ENCODE peak calls at places on chromosomes 7 and 10, in nine cellular contexts. B is mucosa of descending colon; Y is HepG2; W is CD4-positive, CD25-positive, alpha-beta regulatory T cell; P is activated CD8-positive, alpha-beta memory T cell treated with anti-CD3 and anti-CD28 coated beads, Interleukin-2, amount 10 ng/mL, durations not matched to agents 7 days and 5 days; U is upper lobe of left lung; X is esophagus mucosa; G is pancreas; O is Right ventricle myocardium inferior. S is an unnamed sample.
A peak's percentile ranks its signal among the peaks of the same experiment; 100 is the strongest.

GRCh38 chr7:121020652-121021051 is 32.1 kb downstream of the CPED1 start:
- ATAC-seq in W (no peak), P (no peak), O (no peak), U (no peak), G (no peak), B (no peak), Y (no peak), X (peak; percentile 29), S (peak; percentile 49)

GRCh38 chr7:44750921-44751571 is 2.4 kb downstream of the ZMIZ2 start:
- ATAC-seq in P (no peak), B (no peak), Y (peak; percentile 7), U (no peak), W (peak; percentile 13), G (no peak), X (no peak), O (no peak), S (no peak)

GRCh38 chr10:31929986-31930675 is 1.5 kb upstream of the ARHGAP12 start:
- ATAC-seq in W (no peak), O (no peak), G (no peak), B (no peak), U (no peak), P (peak; percentile 41), X (no peak), Y (no peak), S (no peak)

GRCh38 chr7:135761751-135762488 is 13.3 kb upstream of the FAM180A start:
- ATAC-seq in Y (peak; percentile 51), W (no peak), O (no peak), X (peak; percentile 72), B (no peak), U (no peak), G (no peak), P (no peak), S (peak; percentile 62)

GRCh38 chr7:105857009-105857952 is 19.1 kb downstream of the ATXN7L1 start:
- ATAC-seq in O (no peak), Y (peak; percentile 93), B (peak; percentile 36), X (no peak), U (no peak), W (no peak), G (no peak), P (peak; percentile 20), S (no peak)

GRCh38 chr10:4250497-4250887 is 465.5 kb upstream of the KLF6 start:
- ATAC-seq in W (no peak), P (no peak), Y (no peak), X (no peak), G (no peak), B (no peak), O (no peak), U (no peak), S (no peak)

GRCh38 chr10:113068178-113068890 is 118.3 kb downstream of the TCF7L2 start:
- ATAC-seq in U (no peak), Y (no peak), W (no peak), B (no peak), O (peak; percentile 51), G (no peak), X (no peak), P (no peak), S (no peak)

GRCh38 chr7:73376671-73377412 is 48.9 kb downstream of the FKBP6 start:
- ATAC-seq in U (peak; percentile 43), P (no peak), W (no peak), B (no peak), X (no peak), Y (peak; percentile 25), G (no peak), O (no peak), S (no peak)

GRCh38 chr7:115851291-115851690 is 179.3 kb downstream of the TFEC start:
- ATAC-seq in P (no peak), X (no peak), W (no peak), O (no peak), B (no peak), G (no peak), U (no peak), Y (no peak), S (peak; percentile 41)

GRCh38 chr7:13933536-13933935 is 55.9 kb downstream of the ETV1 start:
- ATAC-seq in B (no peak), X (no peak), P (no peak), U (no peak), W (no peak), Y (no peak), O (no peak), G (no peak), S (no peak)

GRCh38 chr10:79295593-79295992 is 51.7 kb upstream of the PPIF start:
- ATAC-seq in B (no peak), O (no peak), G (no peak), U (no peak), X (no peak), W (no peak), P (no peak), Y (no peak), S (no peak)

GRCh38 chr10:34213193-34213804 is 601.8 kb downstream of the PARD3 start:
- ATAC-seq in P (no peak), G (no peak), O (no peak), Y (peak; percentile 96), X (no peak), W (no peak), U (no peak), B (peak; percentile 98), S (no peak)

GRCh38 chr10:10910634-10911033 is 107.0 kb upstream of the CELF2 start:
- ATAC-seq in B (no peak), X (no peak), P (no peak), G (no peak), W (no peak), U (no peak), O (peak; percentile 9), Y (no peak), S (no peak)

GRCh38 chr10:178208-178607 is 43.0 kb downstream of the ZMYND11 start:
- ATAC-seq in W (no peak), X (no peak), Y (no peak), P (no peak), O (no peak), G (no peak), U (no peak), B (peak; percentile 45), S (peak; percentile 73)

GRCh38 chr7:70700055-70700934 is 431.6 kb upstream of the GALNT17 start:
- ATAC-seq in P (no peak), W (no peak), U (no peak), X (no peak), B (no peak), O (no peak), G (no peak), Y (no peak), S (no peak)

GRCh38 chr7:70595741-70596574 is 536.0 kb upstream of the GALNT17 start:
- ATAC-seq in W (no peak), U (no peak), B (peak; percentile 64), X (peak; percentile 29), O (no peak), G (peak; percentile 28), Y (peak; percentile 38), P (peak; percentile 64), S (peak; percentile 88)

GRCh38 chr10:128124813-128125403 is 1.3 kb downstream of the MKI67 start:
- ATAC-seq in O (no peak), Y (peak; percentile 4), W (no peak), B (peak; percentile 7), X (no peak), U (no peak), P (no peak), G (no peak), S (peak; percentile 11)

GRCh38 chr7:30646154-30646553 is 36.1 kb downstream of the CRHR2 start:
- ATAC-seq in U (no peak), B (no peak), W (no peak), O (no peak), X (peak; percentile 22), G (no peak), Y (peak; percentile 13), P (no peak), S (no peak)

GRCh38 chr7:138468244-138469123 is 8.4 kb downstream of the TRIM24 start:
- ATAC-seq in P (no peak), B (no peak), O (peak; percentile 89), W (no peak), U (no peak), Y (no peak), X (no peak), G (peak; percentile 99), S (no peak)

GRCh38 chr7:45930967-45931366 is 9.9 kb upstream of the IGFBP3 start:
- ATAC-seq in O (no peak), U (no peak), Y (no peak), X (no peak), P (no peak), B (no peak), W (no peak), G (no peak), S (no peak)

GRCh38 chr7:19677201-19677600 is 31.6 kb downstream of the POLR1F start:
- ATAC-seq in X (no peak), P (peak; percentile 36), O (no peak), G (no peak), Y (no peak), U (no peak), W (no peak), B (no peak), S (no peak)

GRCh38 chr10:80132299-80133139 is at the start of gene PLAC9:
- ATAC-seq in X (peak; percentile 57), O (peak; percentile 38), U (peak; percentile 60), Y (peak; percentile 88), W (no peak), G (peak; percentile 55), B (peak; percentile 58), P (peak; percentile 20), S (peak; percentile 92)

GRCh38 chr7:133196872-133197612 is 55.8 kb upstream of the EXOC4 start:
- ATAC-seq in X (no peak), P (no peak), U (no peak), Y (no peak), G (no peak), B (no peak), O (no peak), W (no peak), S (no peak)

GRCh38 chr10:92005978-92006377 is 82.4 kb downstream of the BTAF1 start:
- ATAC-seq in U (no peak), W (no peak), B (no peak), P (no peak), O (no peak), X (no peak), G (no peak), Y (no peak), S (no peak)

GRCh38 chr10:79286318-79286951 is 60.8 kb upstream of the PPIF start:
- ATAC-seq in G (no peak), P (peak; percentile 89), O (peak; percentile 45), U (peak; percentile 79), B (peak; percentile 77), W (peak; percentile 91), Y (no peak), X (peak; percentile 76), S (peak; percentile 9)

GRCh38 chr10:71533936-71534335 is 137.2 kb downstream of the CDH23 start:
- ATAC-seq in W (no peak), U (no peak), G (no peak), X (no peak), B (no peak), O (no peak), P (no peak), Y (no peak), S (no peak)

GRCh38 chr10:89861584-89862287 is 160.3 kb downstream of the KIF20B start:
- ATAC-seq in B (peak; percentile 68), Y (no peak), G (no peak), O (no peak), X (peak; percentile 95), U (no peak), W (peak; percentile 19), P (peak; percentile 75), S (peak; percentile 52)

GRCh38 chr7:16667355-16667754 is 21.4 kb downstream of the BZW2 start:
- ATAC-seq in Y (no peak), P (no peak), W (no peak), U (no peak), X (peak; percentile 51), O (no peak), G (no peak), B (no peak), S (peak; percentile 6)

GRCh38 chr7:46173526-46174191 is 252.6 kb upstream of the IGFBP3 start:
- ATAC-seq in W (no peak), X (no peak), B (no peak), G (peak; percentile 65), Y (no peak), O (peak; percentile 91), P (no peak), U (peak; percentile 20), S (peak; percentile 27)

GRCh38 chr7:116182023-116182422 is 28.3 kb upstream of the TES start:
- ATAC-seq in Y (no peak), O (no peak), B (no peak), G (no peak), X (no peak), P (no peak), W (no peak), U (no peak), S (no peak)

GRCh38 chr10:8182841-8183240 is 128.4 kb downstream of the GATA3 start:
- ATAC-seq in G (no peak), X (no peak), P (no peak), U (no peak), W (no peak), O (no peak), B (no peak), Y (no peak), S (no peak)